ENCODE peak calls at places on chromosome 11, in five cellular contexts. D, F, R, M and T are unnamed samples.

GRCh38 chr11:925158-925495 is 543 bp upstream of the AP2A2 start:
- DNase-seq in R (no peak), F (no peak), M (no peak), D (no peak), T (no peak)

GRCh38 chr11:63210111-63210510 is 33.3 kb downstream of the SLC22A25 start:
- DNase-seq in D (no peak), M (no peak), R (no peak), F (no peak), T (no peak)

GRCh38 chr11:86760577-86760976 is 39.8 kb upstream of the PRSS23 start:
- DNase-seq in R (no peak), F (no peak), D (no peak), M (no peak), T (no peak)

GRCh38 chr11:130737041-130737830 is 179.0 kb downstream of the SNX19 start:
- DNase-seq in D (no peak), R (no peak), M (no peak), F (no peak), T (no peak)

GRCh38 chr11:115758011-115758410 is 253.8 kb upstream of the CADM1 start:
- DNase-seq in R (no peak), M (peak), D (no peak), F (no peak), T (no peak)

GRCh38 chr11:69941546-69942332 is 122.5 kb upstream of the FGF3 start:
- DNase-seq in M (no peak), R (no peak), F (no peak), D (no peak), T (no peak)

GRCh38 chr11:26134481-26135355 is 197.2 kb upstream of the ANO3 start:
- DNase-seq in M (peak), R (peak), F (peak), D (peak), T (peak)

GRCh38 chr11:47056261-47056915 is 119.8 kb downstream of the CSTPP1 start:
- DNase-seq in R (no peak), D (no peak), F (no peak), M (no peak), T (no peak)